ENCODE peak calls at places on chromosomes 7 and 10, in nine cellular contexts. Z is lower lobe of right lung; F is body of pancreas; M is fibroblast of the aortic adventitia; I is CD8-positive, alpha-beta T cell; Y is cardiac muscle cell; J is hepatocyte; O is PC-3; D is pancreas. P is an unnamed sample.

GRCh38 chr10:24950439-24950838 is 2.0 kb downstream of the PRTFDC1 start:
- DNase-seq in Z (no peak), F (no peak), M (no peak), I (no peak), Y (no peak), J (no peak), O (no peak), D (no peak), P (no peak)

GRCh38 chr10:77392236-77392721 is 245.3 kb downstream of the KCNMA1 start:
- DNase-seq in Z (no peak), F (no peak), M (peak), I (no peak), Y (no peak), J (no peak), O (no peak), D (no peak), P (no peak)

GRCh38 chr7:158975526-158976467 is 119.4 kb downstream of the DYNC2I1 start:
- DNase-seq in Z (no peak), F (peak), M (no peak), I (peak), Y (peak), J (no peak), O (peak), D (no peak), P (no peak)

GRCh38 chr7:144497296-144497695 is 93.8 kb upstream of the NOBOX start:
- DNase-seq in Z (no peak), F (no peak), M (no peak), I (no peak), Y (no peak), J (no peak), O (no peak), D (no peak), P (no peak)

GRCh38 chr10:14654821-14655382 is 119.8 kb downstream of the FAM107B start:
- DNase-seq in Z (no peak), F (no peak), M (no peak), I (no peak), Y (no peak), J (no peak), O (no peak), D (no peak), P (no peak)

GRCh38 chr10:59214160-59214559 is 37.7 kb downstream of the PHYHIPL start:
- DNase-seq in Z (no peak), F (no peak), M (no peak), I (no peak), Y (no peak), J (no peak), O (no peak), D (no peak), P (no peak)

GRCh38 chr10:49093922-49094321 is 21.4 kb downstream of the VSTM4 start:
- DNase-seq in Z (no peak), F (no peak), M (no peak), I (no peak), Y (no peak), J (no peak), O (no peak), D (no peak), P (no peak)

GRCh38 chr10:127755758-127756157 is 18.8 kb downstream of the FOXI2 start:
- DNase-seq in Z (no peak), F (no peak), M (no peak), I (no peak), Y (no peak), J (no peak), O (no peak), D (no peak), P (no peak)

GRCh38 chr10:123974406-123974805 is 82.8 kb upstream of the CPXM2 start:
- DNase-seq in Z (no peak), F (no peak), M (peak), I (no peak), Y (no peak), J (peak), O (peak), D (no peak), P (no peak)

GRCh38 chr7:1027285-1028043 is 16.9 kb upstream of the GPR146 start:
- DNase-seq in Z (no peak), F (peak), M (peak), I (no peak), Y (peak), J (peak), O (peak), D (peak), P (no peak)

GRCh38 chr7:27211084-27211446 is 11.2 kb upstream of the HOXA13 start:
- DNase-seq in Z (no peak), F (no peak), M (no peak), I (no peak), Y (no peak), J (no peak), O (no peak), D (no peak), P (no peak)

GRCh38 chr10:28833313-28833712 is 156.0 kb downstream of the BAMBI start:
- DNase-seq in Z (no peak), F (no peak), M (no peak), I (no peak), Y (no peak), J (no peak), O (no peak), D (no peak), P (peak)

GRCh38 chr10:126849646-126850045 is 55.6 kb upstream of the DOCK1 start:
- DNase-seq in Z (no peak), F (no peak), M (no peak), I (no peak), Y (no peak), J (no peak), O (no peak), D (no peak), P (no peak)

GRCh38 chr10:110002801-110003523 is 4.8 kb upstream of the ADD3 start:
- DNase-seq in Z (no peak), F (no peak), M (no peak), I (no peak), Y (no peak), J (no peak), O (no peak), D (no peak), P (peak)

GRCh38 chr7:68820321-68820720 is 778.0 kb upstream of the AUTS2 start:
- DNase-seq in Z (no peak), F (no peak), M (no peak), I (no peak), Y (no peak), J (no peak), O (no peak), D (no peak), P (no peak)

GRCh38 chr7:158357106-158357897 is 230.3 kb downstream of the PTPRN2 start:
- DNase-seq in Z (no peak), F (no peak), M (no peak), I (no peak), Y (no peak), J (no peak), O (no peak), D (no peak), P (no peak)

GRCh38 chr7:112173214-112173905 is 32.8 kb downstream of the DOCK4 start:
- DNase-seq in Z (no peak), F (no peak), M (no peak), I (no peak), Y (no peak), J (no peak), O (no peak), D (no peak), P (no peak)

GRCh38 chr10:71638087-71638576 is 81.4 kb downstream of the C10orf105 start:
- DNase-seq in Z (peak), F (no peak), M (no peak), I (no peak), Y (no peak), J (peak), O (peak), D (no peak), P (no peak)

GRCh38 chr10:129662386-129662785 is 195.3 kb downstream of the MGMT start:
- DNase-seq in Z (no peak), F (no peak), M (no peak), I (no peak), Y (no peak), J (no peak), O (no peak), D (no peak), P (no peak)

GRCh38 chr10:101693701-101694055 is 1.3 kb downstream of the FBXW4 start:
- DNase-seq in Z (no peak), F (peak), M (peak), I (peak), Y (peak), J (peak), O (peak), D (no peak), P (no peak)

GRCh38 chr10:110356628-110357245 is 52.0 kb upstream of the SMNDC1 start:
- DNase-seq in Z (no peak), F (no peak), M (peak), I (peak), Y (no peak), J (no peak), O (peak), D (no peak), P (no peak)

GRCh38 chr7:29639386-29639785 is 75.8 kb downstream of the PRR15 start:
- DNase-seq in Z (no peak), F (no peak), M (no peak), I (no peak), Y (no peak), J (no peak), O (no peak), D (no peak), P (no peak)

GRCh38 chr7:142916508-142916907 is 17.0 kb downstream of the TRPV5 start:
- DNase-seq in Z (no peak), F (no peak), M (no peak), I (no peak), Y (no peak), J (no peak), O (no peak), D (no peak), P (no peak)

GRCh38 chr10:11685787-11686218 is 56.4 kb upstream of the ECHDC3 start:
- DNase-seq in Z (peak), F (peak), M (no peak), I (peak), Y (no peak), J (peak), O (peak), D (peak), P (peak)

GRCh38 chr10:15369642-15370211 is 1.4 kb downstream of the FAM171A1 start:
- DNase-seq in Z (no peak), F (peak), M (no peak), I (no peak), Y (peak), J (peak), O (no peak), D (peak), P (no peak)

GRCh38 chr7:15433154-15433553 is 128.7 kb downstream of the AGMO start:
- DNase-seq in Z (no peak), F (no peak), M (no peak), I (no peak), Y (no peak), J (no peak), O (no peak), D (no peak), P (no peak)

GRCh38 chr7:80833289-80834104 is 85.4 kb downstream of the SEMA3C start:
- DNase-seq in Z (no peak), F (no peak), M (peak), I (no peak), Y (no peak), J (no peak), O (no peak), D (no peak), P (no peak)

GRCh38 chr10:32357056-32357735 is 10.2 kb upstream of the EPC1 start:
- DNase-seq in Z (no peak), F (no peak), M (no peak), I (no peak), Y (no peak), J (no peak), O (no peak), D (no peak), P (no peak)

GRCh38 chr10:126387041-126387908 is 1.0 kb downstream of the ADAM12 start:
- DNase-seq in Z (peak), F (peak), M (peak), I (peak), Y (peak), J (peak), O (peak), D (peak), P (no peak)

GRCh38 chr10:13233358-13233757 is 816 bp downstream of the UCMA start:
- DNase-seq in Z (no peak), F (no peak), M (no peak), I (no peak), Y (no peak), J (no peak), O (no peak), D (no peak), P (no peak)

GRCh38 chr10:35470535-35470934 is 134.2 kb downstream of the CCNY start:
- DNase-seq in Z (no peak), F (peak), M (no peak), I (no peak), Y (peak), J (peak), O (no peak), D (no peak), P (no peak)

GRCh38 chr7:66114743-66115727 is at the start of gene CRCP:
- DNase-seq in Z (peak), F (peak), M (peak), I (peak), Y (peak), J (peak), O (peak), D (peak), P (peak)

GRCh38 chr7:22628112-22628511 is 98.9 kb upstream of the IL6 start:
- DNase-seq in Z (no peak), F (no peak), M (no peak), I (no peak), Y (no peak), J (no peak), O (peak), D (no peak), P (no peak)

GRCh38 chr7:35003679-35004278 is 33.5 kb downstream of the DPY19L1 start:
- DNase-seq in Z (peak), F (peak), M (peak), I (no peak), Y (peak), J (peak), O (peak), D (no peak), P (peak)

GRCh38 chr7:68485253-68485914 is 1112.9 kb upstream of the AUTS2 start:
- DNase-seq in Z (no peak), F (no peak), M (no peak), I (no peak), Y (no peak), J (no peak), O (no peak), D (no peak), P (no peak)

GRCh38 chr7:141366098-141366621 is 185.1 kb upstream of the AGK start:
- DNase-seq in Z (no peak), F (no peak), M (peak), I (no peak), Y (no peak), J (no peak), O (no peak), D (no peak), P (no peak)

GRCh38 chr10:112279482-112279881 is 3.7 kb upstream of the TECTB start:
- DNase-seq in Z (no peak), F (no peak), M (no peak), I (no peak), Y (no peak), J (peak), O (no peak), D (no peak), P (no peak)

GRCh38 chr7:102916881-102917280 is 4.1 kb downstream of the LRRC17 start:
- DNase-seq in Z (no peak), F (no peak), M (peak), I (no peak), Y (no peak), J (no peak), O (peak), D (no peak), P (no peak)

GRCh38 chr10:104127411-104127810 is 5.4 kb downstream of the SFR1 start:
- DNase-seq in Z (no peak), F (peak), M (no peak), I (peak), Y (peak), J (no peak), O (no peak), D (no peak), P (no peak)

GRCh38 chr7:134371536-134371935 is 54.8 kb upstream of the SLC35B4 start:
- DNase-seq in Z (no peak), F (no peak), M (no peak), I (no peak), Y (no peak), J (no peak), O (no peak), D (no peak), P (no peak)

GRCh38 chr7:46133076-46133475 is 212.0 kb upstream of the IGFBP3 start:
- DNase-seq in Z (no peak), F (no peak), M (no peak), I (no peak), Y (no peak), J (no peak), O (no peak), D (no peak), P (no peak)

GRCh38 chr7:46129831-46130230 is 208.8 kb upstream of the IGFBP3 start:
- DNase-seq in Z (no peak), F (peak), M (no peak), I (no peak), Y (peak), J (no peak), O (no peak), D (no peak), P (no peak)

GRCh38 chr7:46133741-46134140 is 212.7 kb upstream of the IGFBP3 start:
- DNase-seq in Z (no peak), F (no peak), M (no peak), I (no peak), Y (no peak), J (no peak), O (no peak), D (peak), P (no peak)

GRCh38 chr7:46134385-46134784 is 213.3 kb upstream of the IGFBP3 start:
- DNase-seq in Z (no peak), F (no peak), M (no peak), I (no peak), Y (no peak), J (no peak), O (no peak), D (peak), P (no peak)

GRCh38 chr7:46131916-46132795 is 211.1 kb upstream of the IGFBP3 start:
- DNase-seq in Z (no peak), F (no peak), M (no peak), I (no peak), Y (peak), J (peak), O (no peak), D (peak), P (no peak)
- TF ChIP-seq CTCF in Z (no peak), F (no peak), M (peak), I (no peak), Y (peak), J (peak), O (peak), D (no peak), P (peak)

GRCh38 chr7:5699951-5700384 is 81.5 kb downstream of the RNF216 start:
- DNase-seq in Z (no peak), F (peak), M (no peak), I (peak), Y (no peak), J (no peak), O (no peak), D (no peak), P (no peak)
- H3K4me3 ChIP-seq in Z (no peak), F (no peak), M (no peak), I (no peak), Y (no peak), J (no peak), O (no peak), D (no peak), P (no peak)

GRCh38 chr7:33904680-33905388 is 505 bp upstream of the BMPER start:
- DNase-seq in Z (peak), F (peak), M (peak), I (no peak), Y (peak), J (peak), O (no peak), D (peak), P (no peak)
- TF ChIP-seq CTCF in Z (no peak), F (no peak), M (peak), I (no peak), Y (no peak), J (peak), O (no peak), D (no peak), P (peak)

GRCh38 chr7:139721417-139721816 is 56.4 kb downstream of the HIPK2 start:
- DNase-seq in Z (no peak), F (no peak), M (no peak), I (no peak), Y (no peak), J (no peak), O (no peak), D (no peak), P (no peak)

GRCh38 chr7:139720186-139720585 is 57.6 kb downstream of the HIPK2 start:
- DNase-seq in Z (no peak), F (no peak), M (no peak), I (no peak), Y (no peak), J (no peak), O (no peak), D (no peak), P (no peak)

GRCh38 chr7:139720705-139721231 is 57.0 kb downstream of the HIPK2 start:
- DNase-seq in Z (no peak), F (no peak), M (no peak), I (no peak), Y (no peak), J (no peak), O (peak), D (no peak), P (peak)

GRCh38 chr7:139721844-139722243 is 56.0 kb downstream of the HIPK2 start:
- DNase-seq in Z (no peak), F (no peak), M (no peak), I (no peak), Y (no peak), J (no peak), O (no peak), D (no peak), P (no peak)

DNA sequence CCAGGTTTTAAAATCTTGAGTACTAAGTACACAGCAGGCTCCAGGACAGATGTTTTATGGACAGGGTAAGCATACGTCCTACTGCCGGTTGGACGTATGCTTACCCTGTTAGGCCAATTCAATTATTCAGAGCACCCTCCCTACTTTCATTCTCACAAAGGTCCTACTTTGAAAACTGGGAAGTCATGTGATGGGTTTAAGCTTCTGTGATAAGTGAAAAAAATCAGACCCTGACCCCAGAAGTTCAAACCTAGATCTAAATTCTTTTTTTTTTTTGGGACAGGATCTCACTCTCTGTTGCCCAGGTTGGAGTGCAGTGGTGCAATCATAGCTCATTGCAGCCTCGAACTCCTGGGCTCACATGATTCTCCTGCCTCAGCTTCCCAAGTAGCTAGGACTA is 55.2 kb downstream of the HIPK2 start:
- DNase-seq in Z (no peak), F (no peak), M (no peak), I (no peak), Y (no peak), J (no peak), O (no peak), D (no peak), P (no peak)
- H3K4me3 ChIP-seq in Z (no peak), F (no peak), M (no peak), I (no peak), Y (no peak), J (no peak), O (no peak), D (no peak), P (no peak)

GRCh38 chr7:91598791-91599190 is 281.7 kb downstream of the MTERF1 start:
- DNase-seq in Z (no peak), F (no peak), M (peak), I (no peak), Y (no peak), J (no peak), O (no peak), D (no peak), P (no peak)

GRCh38 chr7:91600112-91600511 is 280.4 kb downstream of the MTERF1 start:
- DNase-seq in Z (no peak), F (no peak), M (no peak), I (no peak), Y (no peak), J (no peak), O (no peak), D (no peak), P (no peak)

GRCh38 chr7:91609525-91609924 is 271.0 kb downstream of the MTERF1 start:
- DNase-seq in Z (no peak), F (no peak), M (peak), I (no peak), Y (no peak), J (no peak), O (no peak), D (no peak), P (no peak)

GRCh38 chr7:91603707-91604106 is 276.8 kb downstream of the MTERF1 start:
- DNase-seq in Z (no peak), F (no peak), M (no peak), I (no peak), Y (no peak), J (no peak), O (no peak), D (no peak), P (no peak)
- TF ChIP-seq CTCF in Z (no peak), F (no peak), M (no peak), I (no peak), Y (no peak), J (no peak), O (no peak), D (no peak), P (no peak)

DNA sequence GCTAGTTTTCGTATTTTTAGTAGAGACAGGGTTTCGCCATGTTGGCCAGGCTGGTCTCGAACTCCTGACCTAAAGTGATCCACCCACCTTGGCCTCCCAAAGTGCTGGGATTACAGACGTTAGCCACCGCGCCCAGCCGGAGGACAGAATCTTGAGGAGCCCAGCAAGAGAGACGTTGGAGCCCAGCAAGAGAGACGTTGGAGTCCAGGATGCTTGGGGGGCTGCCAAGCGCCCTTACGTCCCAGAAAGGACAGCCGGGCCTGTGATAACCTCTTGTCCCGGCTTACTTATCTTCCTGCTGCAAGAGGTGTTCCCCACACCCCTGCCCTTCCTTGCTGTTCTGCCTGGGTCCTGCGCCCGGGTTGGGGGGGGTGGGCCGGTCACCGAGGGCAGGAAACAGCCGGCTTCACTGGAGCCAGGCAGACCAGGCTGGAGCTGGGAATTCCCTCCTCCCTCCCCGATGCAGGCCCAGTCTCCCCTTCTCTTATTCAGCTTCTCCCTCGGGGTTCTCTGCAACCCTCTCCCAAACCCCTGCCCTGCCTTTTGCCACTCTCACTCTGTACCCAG is 1.9 kb upstream of the EPHB4 start:
- DNase-seq in Z (no peak), F (peak), M (no peak), I (no peak), Y (peak), J (no peak), O (no peak), D (peak), P (no peak)
- H3K4me3 ChIP-seq in Z (peak), F (no peak), M (no peak), I (no peak), Y (no peak), J (no peak), O (no peak), D (no peak), P (no peak)